ENCODE peak calls at places on chromosomes 7 and 10, in six cellular contexts. One of them, this sample, is unnamed.

GRCh38 chr7:92409357-92409756 is 37.9 kb upstream of the GATAD1 start:
- DNase-seq in AG04449: no peak
- DNase-seq in brain microvascular endothelial cell: no peak
- DNase-seq in OCI-LY7: no peak
- DNase-seq in spleen: no peak
- DNase-seq in ascending aorta: no peak
- DNase-seq in this sample: no peak

GRCh38 chr10:111360260-111360925 is 283.6 kb downstream of the ADRA2A start:
- DNase-seq in ascending aorta: no peak
- DNase-seq in AG04449: no peak
- DNase-seq in spleen: peak
- DNase-seq in OCI-LY7: peak
- DNase-seq in brain microvascular endothelial cell: no peak
- DNase-seq in this sample: peak

GRCh38 chr7:154390961-154391360 is 338.8 kb downstream of the DPP6 start:
- DNase-seq in spleen: no peak
- DNase-seq in ascending aorta: no peak
- DNase-seq in OCI-LY7: no peak
- DNase-seq in AG04449: no peak
- DNase-seq in brain microvascular endothelial cell: no peak
- DNase-seq in this sample: no peak

GRCh38 chr7:152866125-152866524 is 106.6 kb downstream of the ACTR3B start:
- DNase-seq in brain microvascular endothelial cell: no peak
- DNase-seq in AG04449: no peak
- DNase-seq in ascending aorta: no peak
- DNase-seq in spleen: no peak
- DNase-seq in OCI-LY7: no peak
- DNase-seq in this sample: no peak

GRCh38 chr10:87837445-87837844 is 19.4 kb upstream of the ATAD1 start:
- DNase-seq in AG04449: no peak
- DNase-seq in OCI-LY7: peak
- DNase-seq in spleen: no peak
- DNase-seq in brain microvascular endothelial cell: no peak
- DNase-seq in ascending aorta: no peak
- DNase-seq in this sample: no peak

GRCh38 chr7:13217762-13218161 is 530.3 kb downstream of the ARL4A start:
- DNase-seq in brain microvascular endothelial cell: no peak
- DNase-seq in ascending aorta: no peak
- DNase-seq in AG04449: no peak
- DNase-seq in spleen: no peak
- DNase-seq in OCI-LY7: no peak
- DNase-seq in this sample: no peak

GRCh38 chr7:41706228-41706930 is 3.5 kb upstream of the INHBA start:
- DNase-seq in AG04449: no peak
- DNase-seq in spleen: no peak
- DNase-seq in OCI-LY7: no peak
- DNase-seq in ascending aorta: no peak
- DNase-seq in brain microvascular endothelial cell: no peak
- DNase-seq in this sample: no peak

GRCh38 chr7:27866828-27867227 is 126.9 kb downstream of the TAX1BP1 start:
- DNase-seq in ascending aorta: no peak
- DNase-seq in spleen: no peak
- DNase-seq in brain microvascular endothelial cell: no peak
- DNase-seq in OCI-LY7: no peak
- DNase-seq in AG04449: no peak
- DNase-seq in this sample: no peak

GRCh38 chr10:22646291-22646926 is 68.0 kb downstream of the PIP4K2A start:
- DNase-seq in brain microvascular endothelial cell: no peak
- DNase-seq in ascending aorta: no peak
- DNase-seq in OCI-LY7: no peak
- DNase-seq in AG04449: no peak
- DNase-seq in spleen: no peak
- DNase-seq in this sample: no peak

GRCh38 chr7:141097430-141097829 is 23.6 kb downstream of the TMEM178B start:
- DNase-seq in ascending aorta: no peak
- DNase-seq in OCI-LY7: peak
- DNase-seq in AG04449: no peak
- DNase-seq in spleen: no peak
- DNase-seq in brain microvascular endothelial cell: no peak
- DNase-seq in this sample: no peak

GRCh38 chr10:30502266-30503058 is 68.5 kb downstream of the MAP3K8 start:
- DNase-seq in OCI-LY7: peak
- DNase-seq in spleen: peak
- DNase-seq in ascending aorta: no peak
- DNase-seq in brain microvascular endothelial cell: peak
- DNase-seq in AG04449: no peak
- DNase-seq in this sample: no peak

GRCh38 chr7:116311816-116312471 is 101.6 kb downstream of the TES start:
- DNase-seq in ascending aorta: no peak
- DNase-seq in spleen: no peak
- DNase-seq in AG04449: no peak
- DNase-seq in brain microvascular endothelial cell: no peak
- DNase-seq in OCI-LY7: no peak
- DNase-seq in this sample: no peak

GRCh38 chr7:141028767-141029166 is 14.0 kb upstream of the MRPS33 start:
- DNase-seq in spleen: no peak
- DNase-seq in OCI-LY7: no peak
- DNase-seq in brain microvascular endothelial cell: no peak
- DNase-seq in ascending aorta: no peak
- DNase-seq in AG04449: no peak
- DNase-seq in this sample: no peak

GRCh38 chr7:143003393-143004051 is 23.4 kb downstream of the OR9A2 start:
- DNase-seq in OCI-LY7: peak
- DNase-seq in spleen: no peak
- DNase-seq in ascending aorta: no peak
- DNase-seq in AG04449: no peak
- DNase-seq in brain microvascular endothelial cell: no peak
- DNase-seq in this sample: peak

DNA sequence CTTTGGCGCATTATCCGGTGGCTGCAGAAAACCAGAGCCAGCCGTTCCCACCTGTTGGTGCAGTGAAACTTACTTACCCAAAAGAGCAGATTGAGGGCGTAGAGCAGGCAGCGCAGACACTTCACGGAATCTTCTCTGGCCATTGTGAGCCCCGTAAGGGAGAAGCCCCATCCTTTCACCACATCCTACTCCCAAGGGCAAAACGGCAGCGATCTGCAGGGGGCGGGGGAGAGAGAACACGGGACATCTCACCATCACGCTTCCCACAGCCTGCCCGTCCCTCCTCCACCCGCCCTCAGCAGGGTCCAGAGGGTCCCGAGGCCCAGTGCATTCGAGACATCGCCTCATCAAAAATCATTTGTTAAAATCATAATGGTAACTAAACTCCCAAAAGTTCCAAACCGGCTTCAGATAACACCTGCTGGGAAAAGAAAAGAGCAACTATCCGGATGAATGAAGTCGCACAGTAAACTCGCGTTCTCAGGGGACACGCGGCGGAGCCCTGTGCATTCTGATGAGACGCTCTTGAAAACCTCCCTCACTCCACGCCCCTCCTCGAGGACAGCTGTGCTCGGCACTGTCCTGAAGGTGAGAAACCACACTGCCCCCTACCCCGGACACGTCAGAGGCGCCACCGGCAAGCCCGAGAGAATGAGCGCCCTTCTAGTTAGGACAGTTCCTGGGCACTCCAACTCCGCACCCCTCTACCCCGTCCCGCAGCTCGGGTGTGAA is 1.2 kb downstream of the TSPAN12 start:
- DNase-seq in ascending aorta: peak
- DNase-seq in OCI-LY7: no peak
- DNase-seq in spleen: peak
- DNase-seq in brain microvascular endothelial cell: peak
- DNase-seq in AG04449: no peak
- DNase-seq in this sample: peak
- TF ChIP-seq CTCF in ascending aorta: no peak
- TF ChIP-seq CTCF in OCI-LY7: no peak
- TF ChIP-seq CTCF in spleen: no peak
- TF ChIP-seq CTCF in brain microvascular endothelial cell: peak
- TF ChIP-seq CTCF in AG04449: no peak
- TF ChIP-seq CTCF in this sample: peak

GRCh38 chr7:139772837-139773236 is 5.0 kb downstream of the HIPK2 start:
- DNase-seq in ascending aorta: no peak
- DNase-seq in AG04449: no peak
- DNase-seq in OCI-LY7: no peak
- DNase-seq in brain microvascular endothelial cell: no peak
- DNase-seq in spleen: no peak
- DNase-seq in this sample: no peak

GRCh38 chr7:139769066-139769465 is 8.7 kb downstream of the HIPK2 start:
- DNase-seq in brain microvascular endothelial cell: no peak
- DNase-seq in ascending aorta: no peak
- DNase-seq in spleen: no peak
- DNase-seq in AG04449: no peak
- DNase-seq in OCI-LY7: no peak
- DNase-seq in this sample: no peak

GRCh38 chr7:139773372-139773771 is 4.4 kb downstream of the HIPK2 start:
- DNase-seq in brain microvascular endothelial cell: no peak
- DNase-seq in spleen: no peak
- DNase-seq in AG04449: no peak
- DNase-seq in OCI-LY7: no peak
- DNase-seq in ascending aorta: no peak
- DNase-seq in this sample: no peak

GRCh38 chr7:139772115-139772514 is 5.7 kb downstream of the HIPK2 start:
- DNase-seq in spleen: no peak
- DNase-seq in OCI-LY7: no peak
- DNase-seq in ascending aorta: no peak
- DNase-seq in AG04449: no peak
- DNase-seq in brain microvascular endothelial cell: no peak
- DNase-seq in this sample: no peak

DNA sequence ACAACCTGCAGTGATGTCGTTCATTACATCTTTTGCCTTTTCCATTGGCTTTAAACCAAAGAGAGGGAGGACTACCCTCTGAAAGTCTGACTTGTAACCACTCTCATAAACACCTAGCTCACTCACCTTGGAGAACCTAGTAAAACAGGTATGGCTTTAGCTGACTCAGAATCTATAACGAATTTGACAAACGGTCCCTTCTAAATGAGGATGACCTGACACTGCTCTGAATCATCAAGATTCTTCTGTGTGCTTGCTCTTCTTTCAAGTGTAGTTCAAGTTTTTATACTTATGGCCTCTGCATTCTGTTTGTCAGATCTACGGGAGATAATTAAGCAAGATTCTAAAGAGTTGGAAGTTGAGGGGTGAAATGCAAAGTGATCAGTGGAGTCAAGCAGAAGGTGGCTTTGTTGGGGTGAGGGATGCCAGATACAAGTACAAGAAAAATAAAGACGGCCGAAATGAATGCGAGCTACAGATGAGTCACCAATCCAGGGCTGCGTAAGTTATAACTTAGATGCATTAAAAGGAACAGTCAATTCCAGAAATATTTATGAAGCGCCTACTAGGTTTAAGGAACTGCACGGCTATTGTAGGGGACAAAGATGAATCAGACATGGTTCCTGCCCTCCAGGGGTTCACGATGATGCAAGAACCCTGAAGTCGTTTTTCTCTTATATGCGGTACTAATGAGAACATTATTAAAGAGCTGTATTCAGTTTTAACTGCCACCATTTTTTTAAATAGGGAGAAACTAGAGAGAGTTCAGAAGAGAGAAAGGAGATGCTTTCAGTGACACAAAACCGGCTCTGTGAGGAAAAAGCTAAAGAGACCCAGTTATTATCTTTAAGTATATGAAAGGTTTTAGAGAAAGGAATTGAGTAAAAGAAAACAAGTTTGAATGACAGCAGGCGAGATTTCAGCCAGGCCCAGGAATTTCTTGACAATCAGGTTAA is 6.5 kb downstream of the HIPK2 start:
- DNase-seq in ascending aorta: no peak
- DNase-seq in AG04449: peak
- DNase-seq in brain microvascular endothelial cell: peak
- DNase-seq in spleen: no peak
- DNase-seq in OCI-LY7: no peak
- DNase-seq in this sample: no peak
- H3K4me3 ChIP-seq in ascending aorta: peak
- H3K4me3 ChIP-seq in AG04449: peak
- H3K4me3 ChIP-seq in brain microvascular endothelial cell: no peak
- H3K4me3 ChIP-seq in spleen: no peak
- H3K4me3 ChIP-seq in OCI-LY7: no peak
- H3K4me3 ChIP-seq in this sample: no peak

GRCh38 chr7:131072505-131073091 is 255.1 kb upstream of the MKLN1 start:
- DNase-seq in spleen: no peak
- DNase-seq in ascending aorta: no peak
- DNase-seq in brain microvascular endothelial cell: no peak
- DNase-seq in AG04449: no peak
- DNase-seq in OCI-LY7: no peak
- DNase-seq in this sample: no peak

GRCh38 chr7:131074585-131074984 is 253.1 kb upstream of the MKLN1 start:
- DNase-seq in OCI-LY7: no peak
- DNase-seq in spleen: no peak
- DNase-seq in brain microvascular endothelial cell: no peak
- DNase-seq in ascending aorta: no peak
- DNase-seq in AG04449: no peak
- DNase-seq in this sample: no peak

GRCh38 chr7:131068604-131069021 is 259.1 kb upstream of the MKLN1 start:
- DNase-seq in ascending aorta: no peak
- DNase-seq in OCI-LY7: no peak
- DNase-seq in brain microvascular endothelial cell: no peak
- DNase-seq in AG04449: no peak
- DNase-seq in spleen: no peak
- DNase-seq in this sample: no peak

GRCh38 chr7:131074043-131074442 is 253.6 kb upstream of the MKLN1 start:
- DNase-seq in OCI-LY7: no peak
- DNase-seq in brain microvascular endothelial cell: no peak
- DNase-seq in spleen: no peak
- DNase-seq in AG04449: no peak
- DNase-seq in ascending aorta: no peak
- DNase-seq in this sample: no peak

GRCh38 chr7:131071786-131072504 is 255.7 kb upstream of the MKLN1 start:
- DNase-seq in ascending aorta: peak
- DNase-seq in spleen: no peak
- DNase-seq in AG04449: no peak
- DNase-seq in brain microvascular endothelial cell: peak
- DNase-seq in OCI-LY7: peak
- DNase-seq in this sample: no peak
- TF ChIP-seq CTCF in ascending aorta: peak
- TF ChIP-seq CTCF in spleen: no peak
- TF ChIP-seq CTCF in AG04449: no peak
- TF ChIP-seq CTCF in brain microvascular endothelial cell: peak
- TF ChIP-seq CTCF in OCI-LY7: peak
- TF ChIP-seq CTCF in this sample: peak

GRCh38 chr10:114635797-114636550 is 22.1 kb downstream of the ABLIM1 start:
- DNase-seq in OCI-LY7: no peak
- DNase-seq in spleen: no peak
- DNase-seq in brain microvascular endothelial cell: no peak
- DNase-seq in ascending aorta: no peak
- DNase-seq in AG04449: no peak
- DNase-seq in this sample: no peak
- H3K4me3 ChIP-seq in OCI-LY7: no peak
- H3K4me3 ChIP-seq in spleen: no peak
- H3K4me3 ChIP-seq in brain microvascular endothelial cell: no peak
- H3K4me3 ChIP-seq in ascending aorta: no peak
- H3K4me3 ChIP-seq in AG04449: no peak
- H3K4me3 ChIP-seq in this sample: no peak

GRCh38 chr7:29764227-29764626 is 42.1 kb upstream of the WIPF3 start:
- DNase-seq in OCI-LY7: no peak
- DNase-seq in AG04449: no peak
- DNase-seq in brain microvascular endothelial cell: no peak
- DNase-seq in ascending aorta: no peak
- DNase-seq in spleen: no peak
- DNase-seq in this sample: no peak
- TF ChIP-seq CTCF in OCI-LY7: peak
- TF ChIP-seq CTCF in AG04449: no peak
- TF ChIP-seq CTCF in brain microvascular endothelial cell: peak
- TF ChIP-seq CTCF in ascending aorta: no peak
- TF ChIP-seq CTCF in spleen: no peak
- TF ChIP-seq CTCF in this sample: no peak

This sample was measured in GM12864.